ENCODE peak calls at places on chromosomes 7 and 10, in ten cellular contexts. B is right lobe of liver, L is fibroblast of the aortic adventitia, K is kidney epithelial cell, R is GM12878, A is cardiac muscle cell, W is adrenal gland, M is IMR-90, Z is fibroblast of lung, J is gastrocnemius medialis. P is an unnamed sample.

GRCh38 chr7:25262586-25262985 is 34.3 kb upstream of the NPVF start:
- DNase-seq in Z (peak; percentile 62), J (no peak), A (no peak), M (no peak), W (no peak), K (no peak), L (no peak), B (no peak), R (no peak), P (no peak)

GRCh38 chr10:35835545-35835944 is 193.4 kb upstream of the FZD8 start:
- DNase-seq in J (no peak), W (no peak), R (no peak), K (no peak), L (no peak), B (no peak), A (no peak), Z (no peak), M (no peak), P (no peak)

GRCh38 chr10:116691544-116692126 is 50.7 kb downstream of the HSPA12A start:
- DNase-seq in L (no peak), M (no peak), R (no peak), W (no peak), Z (peak; percentile 29), J (no peak), K (no peak), B (no peak), A (no peak), P (no peak)

GRCh38 chr7:157274991-157275427 is 61.8 kb upstream of the DNAJB6 start:
- DNase-seq in L (no peak), M (peak; percentile 14), R (no peak), Z (no peak), J (no peak), A (no peak), B (no peak), W (no peak), K (no peak), P (no peak)

GRCh38 chr7:148457310-148457921 is 133.2 kb upstream of the C7orf33 start:
- DNase-seq in M (no peak), B (no peak), W (no peak), J (no peak), Z (no peak), K (no peak), A (no peak), R (no peak), L (no peak), P (no peak)

GRCh38 chr10:14822879-14823755 is 14.7 kb downstream of the CDNF start:
- DNase-seq in R (no peak), L (peak; percentile 71), B (no peak), M (peak; percentile 59), K (no peak), J (no peak), Z (peak; percentile 28), W (peak; percentile 31), A (peak; percentile 44), P (no peak)

GRCh38 chr7:133051066-133051465 is 30.8 kb downstream of the CHCHD3 start:
- DNase-seq in M (peak; percentile 68), J (no peak), A (peak; percentile 58), B (no peak), R (no peak), L (peak; percentile 73), K (no peak), W (peak; percentile 48), Z (peak; percentile 38), P (peak; percentile 60)

GRCh38 chr7:138244606-138245005 is 168.3 kb downstream of the AKR1D1 start:
- DNase-seq in Z (no peak), K (no peak), L (no peak), R (no peak), W (no peak), A (no peak), J (no peak), M (no peak), B (no peak), P (no peak)

GRCh38 chr10:33706191-33706590 is 371.7 kb upstream of the NRP1 start:
- DNase-seq in K (no peak), M (peak; percentile 86), Z (peak; percentile 96), L (peak; percentile 96), R (no peak), B (no peak), J (peak; percentile 33), A (no peak), W (no peak), P (no peak)

GRCh38 chr7:159008417-159008816 is 136.2 kb downstream of the VIPR2 start:
- DNase-seq in L (no peak), A (no peak), K (no peak), J (no peak), B (no peak), R (no peak), Z (no peak), M (no peak), W (no peak), P (no peak)

GRCh38 chr10:5945561-5946418 is 31.6 kb downstream of the IL15RA start:
- DNase-seq in W (peak; percentile 68), M (peak; percentile 97), Z (peak; percentile 98), L (peak; percentile 99), B (peak; percentile 67), R (no peak), K (no peak), J (no peak), A (no peak), P (no peak)

GRCh38 chr7:46291064-46291463 is 370.0 kb upstream of the IGFBP3 start:
- DNase-seq in J (no peak), A (peak; percentile 21), M (peak; percentile 54), W (no peak), Z (peak; percentile 75), K (no peak), R (peak; percentile 47), L (peak; percentile 53), B (no peak), P (no peak)

GRCh38 chr7:14720792-14721191 is 181.8 kb downstream of the DGKB start:
- DNase-seq in M (no peak), Z (no peak), R (no peak), L (peak; percentile 71), K (no peak), J (no peak), A (no peak), B (no peak), W (no peak), P (no peak)

GRCh38 chr10:8416755-8417154 is 362.3 kb downstream of the GATA3 start:
- DNase-seq in B (no peak), A (no peak), L (no peak), M (no peak), Z (no peak), R (no peak), K (no peak), J (no peak), W (no peak), P (no peak)

GRCh38 chr7:95330194-95331003 is 6.1 kb upstream of the PON1 start:
- DNase-seq in A (no peak), L (peak; percentile 9), K (no peak), W (no peak), R (peak; percentile 33), J (no peak), M (no peak), B (no peak), Z (peak; percentile 14), P (no peak)

DNA sequence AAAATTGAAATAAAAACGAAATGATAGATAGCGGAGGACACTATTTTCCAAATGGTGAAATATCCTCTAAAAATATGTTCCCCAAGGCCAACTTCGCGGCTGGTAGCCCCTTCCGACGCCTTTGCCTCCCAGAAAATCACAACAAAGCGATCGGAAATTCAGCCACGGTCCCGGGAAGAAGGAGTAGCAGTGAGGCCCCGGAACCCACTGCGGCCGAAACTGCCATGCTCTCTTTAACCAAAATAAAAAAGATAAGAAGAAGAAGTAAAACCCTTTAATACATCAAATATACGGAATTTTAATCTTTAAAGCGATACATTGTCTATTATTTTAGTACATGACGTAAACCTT is 4.0 kb downstream of the ZNF503 start:
- DNase-seq in K (no peak), A (peak; percentile 20), W (no peak), M (no peak), B (no peak), J (no peak), R (no peak), Z (peak; percentile 23), L (peak; percentile 49), P (no peak)
- H3K4me3 ChIP-seq in K (peak overlapping the region; percentile 91), A (peak overlapping the region; percentile 97), W (peak overlapping the region; percentile 72), M (peak overlapping the region; percentile 99), B (peak overlapping the region; percentile 55), J (no peak overlapping the region), R (no peak overlapping the region), Z (peak overlapping the region; percentile 77), L (peak overlapping the region; percentile 99), P (no peak overlapping the region)

DNA sequence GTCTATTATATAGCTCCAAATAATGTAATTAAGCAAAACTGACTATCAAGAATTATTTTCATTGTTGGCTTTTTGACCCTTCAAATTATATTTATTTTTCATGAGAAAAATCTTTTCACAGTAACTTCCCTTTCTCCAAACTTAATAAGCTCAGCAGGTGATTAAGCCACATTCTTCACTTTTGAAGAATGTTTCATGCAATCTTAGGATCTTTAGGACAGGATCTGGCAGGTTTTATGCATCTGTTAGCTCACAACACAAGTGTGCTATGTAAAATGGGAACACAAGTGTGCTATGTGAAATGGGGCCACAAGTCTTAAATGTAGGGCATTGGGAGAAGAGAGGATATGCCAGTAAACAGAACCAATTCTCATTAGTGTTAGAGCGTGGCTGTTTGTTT is 26.3 kb downstream of the BCAP29 start:
- DNase-seq in J (no peak), R (no peak), K (no peak), M (no peak), Z (no peak), W (no peak), A (no peak), L (no peak), B (no peak), P (no peak)
- H3K4me3 ChIP-seq in J (no peak overlapping the region), R (no peak overlapping the region), K (no peak overlapping the region), M (no peak overlapping the region), Z (no peak overlapping the region), W (no peak overlapping the region), A (no peak overlapping the region), L (no peak overlapping the region), B (no peak overlapping the region), P (no peak overlapping the region)

GRCh38 chr7:87831127-87831526 is 45.0 kb downstream of the SLC25A40 start:
- DNase-seq in L (no peak), W (no peak), A (no peak), M (peak; percentile 66), K (no peak), R (no peak), B (no peak), Z (peak; percentile 13), J (no peak), P (no peak)

DNA sequence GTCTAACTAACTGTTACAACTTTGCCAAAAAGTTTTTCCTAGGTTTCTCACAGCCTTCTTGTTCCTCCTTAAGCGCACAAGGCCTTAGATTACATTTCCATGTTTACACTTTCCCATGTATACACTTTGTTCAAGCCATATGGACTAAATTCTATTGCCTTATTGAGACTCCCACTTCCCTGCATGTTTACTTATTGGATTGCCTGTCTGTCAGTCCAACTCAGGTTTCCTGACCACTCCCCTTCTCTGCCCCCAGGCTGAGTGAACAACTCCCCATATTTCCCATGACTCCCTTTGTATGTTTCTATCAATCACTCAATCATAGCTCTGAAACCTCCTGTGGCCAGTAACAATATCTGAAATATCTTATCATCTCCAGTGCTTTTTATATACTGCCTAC is 43.0 kb downstream of the SLC25A40 start:
- DNase-seq in R (no peak), W (no peak), L (no peak), K (no peak), M (peak; percentile 12), J (no peak), B (no peak), A (no peak), Z (no peak), P (no peak)
- H3K4me3 ChIP-seq in R (no peak overlapping the region), W (no peak overlapping the region), L (no peak overlapping the region), K (no peak overlapping the region), M (no peak overlapping the region), J (no peak overlapping the region), B (no peak overlapping the region), A (no peak overlapping the region), Z (no peak overlapping the region), P (no peak overlapping the region)

GRCh38 chr10:69757553-69758309 is 44.0 kb upstream of the COL13A1 start:
- DNase-seq in R (no peak), Z (peak; percentile 63), W (peak; percentile 25), J (no peak), A (peak; percentile 71), M (peak; percentile 41), L (peak; percentile 43), B (peak; percentile 34), K (no peak), P (no peak)
- H3K4me3 ChIP-seq in R (no peak overlapping the region), Z (no peak overlapping the region), W (no peak overlapping the region), J (no peak overlapping the region), A (no peak overlapping the region), M (no peak overlapping the region), L (no peak overlapping the region), B (no peak overlapping the region), K (no peak overlapping the region), P (no peak overlapping the region)